ENCODE peak calls at places on chromosomes 12 and 14, in four cellular contexts. P is H9, R is A673, I is aorta. H is an unnamed sample. For H3K4me1, the result is how much of the 10 kb centered on the place peaks cover.

GRCh38 chr12:110689002-110689600 is at the start of gene HVCN1:
- DNase-seq in P (peak), R (peak), I (peak), H (peak)

GRCh38 chr12:82635263-82635662 is 51.4 kb upstream of the TMTC2 start:
- DNase-seq in P (no peak), R (no peak), I (no peak), H (peak)

GRCh38 chr14:95062220-95062619 is 95.1 kb downstream of the DICER1 start:
- DNase-seq in P (no peak), R (no peak), I (no peak), H (no peak)

GRCh38 chr12:57027805-57028153 is 11.4 kb upstream of the TAC3 start:
- DNase-seq in P (no peak), R (no peak), I (no peak), H (no peak)

GRCh38 chr12:73867147-73867546 is 670.5 kb upstream of the ATXN7L3B start:
- DNase-seq in P (no peak), R (no peak), I (no peak), H (no peak)

GRCh38 chr12:49687941-49688340 is 19.3 kb downstream of the FMNL3 start:
- DNase-seq in P (peak), R (no peak), I (no peak), H (no peak)

GRCh38 chr14:70780396-70781075 is 28.8 kb downstream of the MAP3K9 start:
- DNase-seq in P (no peak), R (no peak), I (peak), H (no peak)

GRCh38 chr14:104442611-104443390 is 136.8 kb upstream of the C14orf180 start:
- DNase-seq in P (peak), R (no peak), I (no peak), H (no peak)

GRCh38 chr14:54772451-54772881 is 130.2 kb downstream of the GCH1 start:
- DNase-seq in P (no peak), R (no peak), I (no peak), H (no peak)

GRCh38 chr12:131131077-131131807 is 177.5 kb downstream of the ADGRD1 start:
- DNase-seq in P (no peak), R (no peak), I (no peak), H (no peak)

GRCh38 chr14:104681689-104682074 is 7.7 kb upstream of the INF2 start:
- DNase-seq in P (peak), R (peak), I (peak), H (peak)

GRCh38 chr12:99131761-99132199 is 486.7 kb downstream of the APAF1 start:
- DNase-seq in P (peak), R (peak), I (peak), H (peak)

GRCh38 chr14:54567224-54567633 is 301 bp downstream of the SAMD4A start:
- DNase-seq in P (peak), R (peak), I (peak), H (peak)

GRCh38 chr12:119679081-119679480 is 11.1 kb downstream of the PRKAB1 start:
- DNase-seq in P (no peak), R (no peak), I (no peak), H (no peak)

GRCh38 chr12:111256629-111257434 is 112.1 kb downstream of the PHETA1 start:
- DNase-seq in P (no peak), R (no peak), I (no peak), H (no peak)

GRCh38 chr12:115740586-115741155 is 536.8 kb downstream of the MED13L start:
- DNase-seq in P (no peak), R (no peak), I (no peak), H (no peak)

GRCh38 chr12:3195337-3195736 is 118.2 kb downstream of the TSPAN9 start:
- DNase-seq in P (no peak), R (no peak), I (no peak), H (no peak)

GRCh38 chr14:90608925-90609324 is 207.3 kb downstream of the TTC7B start:
- DNase-seq in P (no peak), R (no peak), I (no peak), H (peak)

GRCh38 chr14:75067212-75067611 is 2.2 kb upstream of the ZC2HC1C start:
- DNase-seq in P (no peak), R (no peak), I (no peak), H (no peak)
- H3K4me1 ChIP-seq in P (under half), R (under half), I (under half), H (under half)

GRCh38 chr14:23531391-23531790 is 20.2 kb downstream of the ZFHX2 start:
- DNase-seq in P (no peak), R (no peak), I (no peak), H (no peak)
- H3K4me1 ChIP-seq in P (under half), R (under half), I (under half), H (under half)

GRCh38 chr12:93777249-93777648 is 100.1 kb downstream of the CRADD start:
- DNase-seq in P (no peak), R (no peak), I (no peak), H (no peak)

GRCh38 chr12:93776581-93777018 is 99.4 kb downstream of the CRADD start:
- DNase-seq in P (no peak), R (peak), I (no peak), H (no peak)

GRCh38 chr12:93780115-93780641 is 103.0 kb downstream of the CRADD start:
- DNase-seq in P (no peak), R (no peak), I (no peak), H (no peak)

GRCh38 chr12:93782854-93783253 is 105.7 kb downstream of the CRADD start:
- DNase-seq in P (no peak), R (no peak), I (no peak), H (no peak)

GRCh38 chr12:93778306-93778705 is 101.1 kb downstream of the CRADD start:
- DNase-seq in P (no peak), R (no peak), I (peak), H (no peak)
- H3K4me1 ChIP-seq in P (under half), R (under half), I (under half), H (under half)

DNA sequence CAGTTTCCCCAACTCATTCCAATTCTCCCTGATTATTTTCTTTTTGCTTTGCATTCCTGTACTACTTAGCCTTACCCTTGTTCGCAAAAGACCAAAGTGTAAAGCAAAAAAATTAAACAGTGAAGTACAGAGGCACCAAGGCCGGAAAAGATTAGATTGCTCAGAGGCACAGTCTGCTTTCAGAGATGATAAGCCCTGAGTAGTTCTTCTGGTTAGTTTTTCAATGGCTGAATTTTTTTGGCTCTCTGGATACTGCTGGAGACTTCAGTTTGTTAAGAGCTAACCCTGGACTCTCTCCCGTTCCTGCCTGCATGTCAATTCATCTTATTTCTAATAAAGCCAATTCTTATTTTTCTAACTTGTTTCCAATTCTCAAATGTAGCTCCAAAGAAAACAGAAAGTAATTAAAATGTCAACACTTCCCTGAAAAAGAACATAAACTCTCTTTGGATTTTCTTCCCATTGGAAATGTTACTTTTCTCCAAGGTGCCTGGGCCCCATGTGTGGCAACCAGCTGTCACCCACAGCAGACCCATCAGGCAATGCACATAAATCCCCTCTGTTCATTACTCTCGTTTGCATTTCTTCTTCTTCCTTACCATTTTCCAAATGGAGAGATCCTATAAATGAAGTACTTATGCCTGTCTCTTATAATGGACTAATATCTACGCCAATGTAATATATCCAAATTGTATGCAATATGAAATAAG is 142.8 kb downstream of the BTG1 start:
- DNase-seq in P (no peak), R (no peak), I (no peak), H (no peak)
- H3K4me1 ChIP-seq in P (under half), R (under half), I (under half), H (under half)

DNA sequence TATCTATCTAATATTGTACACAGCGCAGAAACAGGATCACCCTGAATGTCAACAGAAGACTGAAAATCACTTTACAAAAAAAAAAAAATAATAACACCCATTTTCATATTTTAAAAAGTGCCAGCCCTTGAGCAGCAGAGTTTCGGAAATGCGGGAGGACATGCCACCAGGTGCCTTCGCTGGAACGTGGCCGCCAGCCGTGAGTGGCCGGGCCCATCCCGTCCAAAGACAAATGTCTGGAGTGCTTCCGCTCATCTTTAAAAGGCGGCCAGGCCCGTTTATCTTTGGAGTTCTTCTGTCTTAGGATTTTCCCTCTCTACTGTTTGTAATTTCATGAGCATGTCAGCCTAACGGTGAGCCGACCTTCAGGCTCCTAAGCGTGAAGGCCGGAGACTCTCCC is 43.5 kb downstream of the LRTM2 start:
- DNase-seq in P (peak), R (no peak), I (no peak), H (no peak)
- H3K4me1 ChIP-seq in P (under half), R (under half), I (under half), H (under half)